ENCODE peak calls at places on chromosomes 12 and 14, in four cellular contexts. J is T-cell, T is HuH-7.5, F is ELR. B is an unnamed sample.

GRCh38 chr12:94203796-94204195 is 55.4 kb downstream of the PLXNC1 start:
- DNase-seq in F (no peak), J (no peak), T (no peak), B (no peak)

GRCh38 chr14:65287264-65288131 is 125.0 kb upstream of the FUT8 start:
- DNase-seq in T (no peak), F (no peak), J (peak), B (no peak)

GRCh38 chr14:72663076-72663487 is 230.8 kb downstream of the DPF3 start:
- DNase-seq in T (no peak), F (peak), J (no peak), B (no peak)

GRCh38 chr14:48955857-48956256 is 630.3 kb downstream of the RPS29 start:
- DNase-seq in T (no peak), J (no peak), F (no peak), B (no peak)

GRCh38 chr12:110721570-110721969 is 21.1 kb downstream of the PPP1CC start:
- DNase-seq in T (no peak), J (no peak), F (no peak), B (no peak)

GRCh38 chr12:4857472-4858291 is 52.0 kb upstream of the KCNA1 start:
- DNase-seq in J (peak), T (peak), F (peak), B (no peak)

GRCh38 chr14:95206534-95206933 is 49.2 kb upstream of the DICER1 start:
- DNase-seq in F (no peak), T (no peak), J (no peak), B (no peak)

GRCh38 chr12:43805149-43805856 is 814 bp downstream of the TWF1 start:
- DNase-seq in T (peak), J (no peak), F (peak), B (no peak)

GRCh38 chr14:81471062-81471461 is 62.6 kb downstream of the SEL1L start:
- DNase-seq in F (no peak), J (no peak), T (no peak), B (no peak)

GRCh38 chr12:122082621-122083356 is 4.2 kb downstream of the MLXIP start:
- DNase-seq in J (no peak), F (no peak), T (no peak), B (no peak)

GRCh38 chr12:75820848-75821578 is 210.6 kb downstream of the PHLDA1 start:
- DNase-seq in F (peak), T (no peak), J (no peak), B (peak)

GRCh38 chr12:123271182-123271491 is 519 bp downstream of the CDK2AP1 start:
- DNase-seq in T (peak), J (peak), F (peak), B (peak)

GRCh38 chr12:31369712-31370521 is 44.0 kb upstream of the SINHCAF start:
- DNase-seq in T (no peak), J (no peak), F (peak), B (no peak)

GRCh38 chr14:30610719-30611388 is 11.3 kb upstream of the SCFD1 start:
- DNase-seq in J (peak), T (peak), F (peak), B (peak)

GRCh38 chr14:79379266-79379665 is 832.0 kb downstream of the DIO2 start:
- DNase-seq in J (no peak), T (no peak), F (no peak), B (no peak)

GRCh38 chr12:106445981-106446380 is 88.4 kb downstream of the POLR3B start:
- DNase-seq in T (no peak), F (no peak), J (no peak), B (no peak)

GRCh38 chr14:96126339-96126770 is 78.3 kb upstream of the BDKRB2 start:
- DNase-seq in F (no peak), J (peak), T (no peak), B (no peak)

GRCh38 chr12:25708661-25709060 is 155.6 kb upstream of the LMNTD1 start:
- DNase-seq in T (no peak), F (no peak), J (no peak), B (no peak)

GRCh38 chr12:47391566-47391965 is 311.8 kb upstream of the AMIGO2 start:
- DNase-seq in J (peak), F (no peak), T (no peak), B (no peak)

GRCh38 chr12:71726548-71726947 is 28.1 kb upstream of the RAB21 start:
- DNase-seq in T (no peak), F (no peak), J (no peak), B (no peak)

GRCh38 chr12:114272071-114272470 is 133.9 kb downstream of the TBX5 start:
- DNase-seq in F (peak), J (no peak), T (no peak), B (no peak)

GRCh38 chr12:21354641-21355040 is 18.1 kb upstream of the IAPP start:
- DNase-seq in J (no peak), F (peak), T (no peak), B (no peak)

GRCh38 chr12:122944588-122944987 is 21.7 kb downstream of the ABCB9 start:
- DNase-seq in J (no peak), F (peak), T (no peak), B (peak)

GRCh38 chr12:26126340-26127284 is 1.8 kb upstream of the BHLHE41 start:
- DNase-seq in F (peak), T (peak), J (no peak), B (peak)

GRCh38 chr12:106091421-106091820 is 47.3 kb downstream of the NUAK1 start:
- DNase-seq in F (no peak), T (no peak), J (no peak), B (no peak)

GRCh38 chr12:113007166-113007565 is 28.8 kb downstream of the OAS2 start:
- DNase-seq in F (peak), T (no peak), J (no peak), B (no peak)

GRCh38 chr14:69873877-69874780 is 5.1 kb upstream of the SMOC1 start:
- DNase-seq in F (peak), T (no peak), J (no peak), B (no peak)

GRCh38 chr14:67962215-67962644 is 142.7 kb downstream of the RAD51B start:
- DNase-seq in J (no peak), T (no peak), F (no peak), B (no peak)

GRCh38 chr12:6914246-6914947 is at the start of gene ENO2:
- DNase-seq in F (peak), T (peak), J (peak), B (peak)

GRCh38 chr12:52945389-52946232 is 3.3 kb upstream of the KRT18 start:
- DNase-seq in F (peak), J (no peak), T (peak), B (no peak)

GRCh38 chr12:45674583-45674982 is 54.9 kb upstream of the ARID2 start:
- DNase-seq in J (no peak), F (peak), T (no peak), B (no peak)

GRCh38 chr12:3752096-3752709 is 706 bp downstream of the CRACR2A start:
- DNase-seq in T (no peak), J (peak), F (peak), B (peak)

GRCh38 chr12:51419473-51420228 is 5.0 kb upstream of the SLC4A8 start:
- DNase-seq in J (no peak), T (no peak), F (no peak), B (no peak)

GRCh38 chr14:50773632-50774541 is 57.1 kb downstream of the NIN start:
- DNase-seq in F (peak), T (peak), J (no peak), B (no peak)

GRCh38 chr12:29103539-29103974 is 45.5 kb upstream of the FAR2 start:
- DNase-seq in J (peak), T (no peak), F (no peak), B (no peak)

GRCh38 chr12:90854136-90854689 is 100.8 kb downstream of the CCER1 start:
- DNase-seq in J (no peak), T (no peak), F (peak), B (no peak)